ENCODE peak calls at places on chromosomes 1 and 21, in ten cellular contexts. E, F, U, L, X, P, R, I, K and C are unnamed samples.

GRCh38 chr1:150243003-150243402 is 7.1 kb upstream of the ANP32E start:
- DNase-seq in U (no peak), I (no peak), E (no peak), X (no peak), P (no peak), K (no peak), R (no peak), L (no peak), F (no peak), C (no peak)

GRCh38 chr1:209815931-209816338 is 10.0 kb upstream of the IRF6 start:
- DNase-seq in L (no peak), E (no peak), R (no peak), U (peak; percentile 45), F (no peak), X (no peak), P (no peak), I (no peak), K (no peak), C (no peak)

GRCh38 chr1:15075812-15076211 is 77.7 kb upstream of the TMEM51 start:
- DNase-seq in E (no peak), X (no peak), I (no peak), P (no peak), K (no peak), L (no peak), R (no peak), F (no peak), U (no peak), C (no peak)

GRCh38 chr1:219794085-219794743 is 134.1 kb downstream of the SLC30A10 start:
- DNase-seq in L (no peak), R (no peak), P (no peak), U (no peak), I (no peak), F (no peak), X (no peak), E (no peak), K (no peak), C (no peak)

GRCh38 chr1:212600980-212601379 is 7.6 kb upstream of the ATF3 start:
- DNase-seq in E (no peak), L (no peak), K (peak; percentile 76), P (peak; percentile 56), F (no peak), U (no peak), X (no peak), R (no peak), I (no peak), C (no peak)

GRCh38 chr1:9328681-9329080 is 36.0 kb downstream of the SPSB1 start:
- DNase-seq in F (no peak), X (no peak), E (no peak), R (no peak), U (no peak), P (no peak), L (no peak), K (no peak), I (no peak), C (no peak)

GRCh38 chr21:46368533-46369285 is 44.8 kb downstream of the PCNT start:
- DNase-seq in P (no peak), X (peak; percentile 14), I (no peak), L (no peak), K (no peak), F (peak; percentile 18), E (no peak), R (peak; percentile 63), U (no peak), C (no peak)

GRCh38 chr1:14794136-14794768 is 195.8 kb downstream of the KAZN start:
- DNase-seq in R (no peak), E (no peak), I (no peak), K (peak; percentile 45), F (no peak), L (no peak), U (no peak), X (no peak), P (no peak), C (no peak)

GRCh38 chr1:218330043-218330623 is 15.0 kb upstream of the TGFB2 start:
- DNase-seq in I (no peak), L (no peak), P (no peak), X (no peak), U (no peak), R (peak; percentile 56), E (no peak), F (no peak), K (peak; percentile 64), C (no peak)